ENCODE peak calls at places on chromosome 3, in eight cellular contexts. S is CD4-positive, CD25-positive, alpha-beta regulatory T cell; O is effector memory CD4-positive, alpha-beta T cell; Y is heart left ventricle; B is right lobe of liver; I is endodermal cell; L is right cardiac atrium; T is IMR-90. H is an unnamed sample. For H3K9me3, the result is how much of the 10 kb centered on the place peaks cover.

GRCh38 chr3:72347819-72348319 is 500.4 kb downstream of the SHQ1 start:
- DNase-seq in O (no peak), S (no peak), Y (peak), B (no peak), I (peak), T (no peak), L (peak), H (peak)

GRCh38 chr3:13335062-13335461 is 85.1 kb downstream of the NUP210 start:
- DNase-seq in L (no peak), S (no peak), Y (no peak), I (no peak), T (no peak), O (no peak), B (no peak), H (no peak)

GRCh38 chr3:86986666-86987420 is 4.1 kb downstream of the VGLL3 start:
- DNase-seq in O (no peak), L (no peak), T (peak), I (no peak), B (no peak), S (no peak), Y (no peak), H (no peak)

GRCh38 chr3:127999509-128000106 is 52.6 kb upstream of the SEC61A1 start:
- DNase-seq in Y (no peak), L (no peak), B (no peak), S (no peak), T (no peak), I (no peak), O (no peak), H (no peak)

GRCh38 chr3:54122046-54122801 is at the start of gene CACNA2D3:
- DNase-seq in Y (peak), O (no peak), B (no peak), T (no peak), L (peak), S (no peak), I (peak), H (peak)

GRCh38 chr3:50605901-50606326 is 5.7 kb downstream of the CISH start:
- DNase-seq in I (no peak), L (peak), Y (no peak), B (peak), S (no peak), O (no peak), T (no peak), H (no peak)

GRCh38 chr3:167823738-167824137 is 88.2 kb downstream of the SERPINI1 start:
- DNase-seq in O (no peak), T (no peak), B (no peak), Y (no peak), I (no peak), S (no peak), L (no peak), H (no peak)

GRCh38 chr3:125357837-125358236 is 17.3 kb downstream of the ZNF148 start:
- DNase-seq in Y (no peak), I (no peak), B (no peak), L (no peak), S (no peak), T (no peak), O (no peak), H (no peak)

GRCh38 chr3:30286007-30286669 is 320.3 kb upstream of the TGFBR2 start:
- DNase-seq in O (no peak), I (no peak), S (no peak), Y (peak), T (peak), B (peak), L (peak), H (peak)

GRCh38 chr3:155112661-155113389 is 32.7 kb downstream of the MME start:
- DNase-seq in L (no peak), T (no peak), S (no peak), B (no peak), O (no peak), I (no peak), Y (no peak), H (no peak)

GRCh38 chr3:67981077-67981476 is 326.7 kb upstream of the SUCLG2 start:
- DNase-seq in L (no peak), I (no peak), B (no peak), Y (no peak), O (no peak), S (no peak), T (no peak), H (no peak)

DNA sequence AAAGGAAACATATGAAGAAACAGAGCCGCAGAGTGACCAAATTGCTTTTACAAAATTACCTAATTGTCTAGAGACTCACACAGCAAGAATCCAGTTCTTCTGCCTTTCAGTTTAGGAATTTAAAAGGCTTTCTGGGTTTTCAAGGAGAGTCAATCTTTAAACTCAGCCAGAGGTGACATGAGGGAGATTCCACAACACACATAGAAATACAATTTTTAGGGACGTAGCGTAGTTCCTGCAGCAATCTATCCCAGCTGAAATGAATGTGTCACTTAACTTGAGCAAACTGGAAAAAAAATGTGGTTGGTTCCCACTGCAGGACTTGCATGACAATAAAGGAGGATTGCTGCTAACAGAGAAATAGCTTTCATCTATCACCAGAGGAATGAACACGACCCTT is 269.7 kb downstream of the OTOL1 start:
- DNase-seq in O (no peak), I (no peak), S (no peak), T (no peak), Y (no peak), B (no peak), L (no peak), H (no peak)
- H3K9me3 ChIP-seq in O (under half), I (under half), S (under half), T (under half), Y (under half), B (under half), L (under half), H (under half)

GRCh38 chr3:8817486-8817885 is 48.1 kb upstream of the OXTR start:
- DNase-seq in S (no peak), Y (no peak), B (no peak), O (no peak), L (no peak), I (no peak), T (no peak), H (no peak)

GRCh38 chr3:8810561-8810960 is 41.1 kb upstream of the OXTR start:
- DNase-seq in L (no peak), B (no peak), O (no peak), Y (no peak), S (no peak), T (no peak), I (no peak), H (no peak)

GRCh38 chr3:8813411-8813810 is 44.0 kb upstream of the OXTR start:
- DNase-seq in S (no peak), O (no peak), Y (no peak), T (no peak), I (no peak), L (no peak), B (no peak), H (no peak)

GRCh38 chr3:8816106-8816505 is 46.7 kb upstream of the OXTR start:
- DNase-seq in B (no peak), T (peak), S (no peak), Y (no peak), I (no peak), O (no peak), L (no peak), H (no peak)
- H3K9me3 ChIP-seq in B (under half), T (under half), S (under half), Y (under half), I (under half), O (under half), L (under half), H (under half)

GRCh38 chr3:37170513-37170912 is 3.9 kb downstream of the LRRFIP2 start:
- DNase-seq in T (no peak), L (no peak), Y (no peak), B (no peak), I (no peak), S (no peak), O (no peak), H (no peak)

GRCh38 chr3:37174532-37175126 is at the start of gene LRRFIP2:
- DNase-seq in B (no peak), I (no peak), L (no peak), T (peak), Y (no peak), S (peak), O (no peak), H (no peak)

GRCh38 chr3:37171144-37171543 is 3.2 kb downstream of the LRRFIP2 start:
- DNase-seq in I (no peak), Y (peak), S (no peak), L (peak), T (no peak), B (no peak), O (no peak), H (no peak)

GRCh38 chr3:37170097-37170496 is 4.3 kb downstream of the LRRFIP2 start:
- DNase-seq in I (no peak), B (no peak), T (peak), O (no peak), Y (no peak), L (no peak), S (no peak), H (no peak)

DNA sequence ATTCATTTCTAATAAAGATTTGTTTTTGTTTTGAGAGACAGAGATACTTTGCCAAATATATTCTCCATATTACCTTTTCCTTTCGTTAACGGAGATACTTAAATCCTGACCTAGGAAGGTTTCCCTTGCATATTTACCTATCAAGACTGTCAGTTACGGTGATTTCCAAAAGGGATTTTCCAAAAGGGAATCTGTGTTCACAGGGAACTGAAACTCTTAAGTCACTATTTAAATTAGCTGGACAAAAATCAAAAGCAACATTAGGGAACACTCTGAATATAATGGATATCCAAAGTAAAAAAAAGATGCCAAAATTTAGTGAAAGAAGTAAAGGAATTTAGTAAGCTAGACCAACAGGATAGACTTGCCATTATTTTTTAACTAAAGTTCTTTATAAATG is 576 bp downstream of the LRRFIP2 start:
- DNase-seq in I (no peak), T (no peak), S (no peak), O (no peak), L (no peak), Y (no peak), B (no peak), H (no peak)
- H3K9me3 ChIP-seq in I (under half), T (under half), S (under half), O (under half), L (under half), Y (under half), B (under half), H (under half)

GRCh38 chr3:177523072-177523675 is 325.9 kb upstream of the TBL1XR1 start:
- DNase-seq in S (no peak), Y (no peak), O (no peak), L (no peak), I (no peak), B (no peak), T (no peak), H (no peak)
- H3K9me3 ChIP-seq in S (under half), Y (under half), O (under half), L (under half), I (under half), B (under half), T (under half), H (under half)

GRCh38 chr3:26460975-26461374 is 161.6 kb upstream of the LRRC3B start:
- DNase-seq in L (no peak), O (no peak), B (no peak), S (no peak), I (no peak), Y (no peak), T (no peak), H (no peak)
- H3K9me3 ChIP-seq in L (under half), O (under half), B (under half), S (under half), I (under half), Y (under half), T (under half), H (under half)

GRCh38 chr3:20997183-20997582 is 753.8 kb downstream of the ZNF385D start:
- DNase-seq in T (no peak), Y (no peak), B (no peak), O (no peak), L (no peak), I (no peak), S (no peak), H (no peak)
- H3K9me3 ChIP-seq in T (under half), Y (under half), B (under half), O (under half), L (under half), I (under half), S (under half), H (under half)

H was measured in MG63.